ENCODE peak calls at places on chromosomes 2 and 18, in four cellular contexts. I is IMR-90, B is osteoblast, Y is lower lobe of right lung. Q is an unnamed sample.

GRCh38 chr2:21041943-21042707 is 1.7 kb downstream of the APOB start:
- DNase-seq in I (no peak), B (no peak), Y (no peak), Q (no peak)

GRCh38 chr2:46554381-46554780 is 75.0 kb downstream of the TMEM247 start:
- DNase-seq in I (no peak), B (no peak), Y (no peak), Q (no peak)

GRCh38 chr18:74493689-74494088 is 2.5 kb upstream of the CNDP2 start:
- DNase-seq in I (peak; percentile 55), B (no peak), Y (no peak), Q (peak; percentile 54)

GRCh38 chr2:157004789-157005188 is 252.7 kb upstream of the GALNT5 start:
- DNase-seq in I (no peak), B (no peak), Y (no peak), Q (no peak)

GRCh38 chr2:205800257-205800656 is 118.0 kb downstream of the NRP2 start:
- DNase-seq in I (no peak), B (peak; percentile 55), Y (no peak), Q (no peak)

GRCh38 chr18:55998071-55998522 is 410.1 kb upstream of the TCF4 start:
- DNase-seq in I (peak; percentile 56), B (peak; percentile 67), Y (no peak), Q (peak; percentile 49)

GRCh38 chr2:170332676-170333402 is 154.9 kb downstream of the MYO3B start:
- DNase-seq in I (no peak), B (no peak), Y (no peak), Q (no peak)

GRCh38 chr2:67660871-67661270 is 263.7 kb downstream of the ETAA1 start:
- DNase-seq in I (peak; percentile 51), B (no peak), Y (no peak), Q (no peak)

GRCh38 chr2:98452396-98453027 is 7.9 kb downstream of the INPP4A start:
- DNase-seq in I (no peak), B (no peak), Y (no peak), Q (no peak)

GRCh38 chr2:155727097-155727906 is 605.2 kb downstream of the NR4A2 start:
- DNase-seq in I (no peak), B (no peak), Y (no peak), Q (no peak)

GRCh38 chr2:42196403-42197267 is 27.5 kb downstream of the EML4 start:
- DNase-seq in I (peak; percentile 58), B (no peak), Y (no peak), Q (peak; percentile 47)

GRCh38 chr2:176392125-176392704 is 123.0 kb downstream of the MTX2 start:
- DNase-seq in I (peak; percentile 26), B (no peak), Y (no peak), Q (peak; percentile 44)

GRCh38 chr2:188201639-188202038 is 90.0 kb upstream of the GULP1 start:
- DNase-seq in I (no peak), B (no peak), Y (no peak), Q (no peak)

GRCh38 chr18:39660141-39660540 is 2094.5 kb upstream of the CELF4 start:
- DNase-seq in I (peak; percentile 26), B (no peak), Y (no peak), Q (peak; percentile 49)

GRCh38 chr18:28013064-28013463 is 163.9 kb downstream of the CDH2 start:
- DNase-seq in I (peak; percentile 23), B (no peak), Y (no peak), Q (no peak)
- TF ChIP-seq CTCF in I (peak; percentile 57), B (peak; percentile 58), Y (no peak), Q (peak; percentile 46)

DNA sequence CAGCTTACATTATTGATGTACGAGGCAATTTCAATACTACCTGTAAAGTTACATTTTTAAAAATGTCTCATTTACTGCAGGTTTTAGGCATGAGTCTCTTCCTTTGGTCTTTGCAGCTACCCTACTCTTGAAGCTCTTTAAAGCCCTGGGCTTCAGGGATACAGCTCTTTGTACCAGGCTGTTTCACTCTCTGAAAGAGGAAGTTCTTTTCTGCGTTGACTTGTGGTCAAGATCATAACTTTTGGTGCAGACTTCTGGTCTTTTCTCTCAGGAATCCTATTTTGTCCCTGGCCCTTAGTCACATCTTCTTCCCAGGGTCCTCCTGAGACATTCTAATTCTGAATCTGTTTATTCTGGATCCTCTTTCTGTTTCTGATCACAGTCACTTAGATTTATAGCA is 16.6 kb upstream of the HRH4 start:
- DNase-seq in I (no peak), B (no peak), Y (no peak), Q (no peak)
- H3K27ac ChIP-seq in I (no peak overlapping the region), B (no peak overlapping the region), Y (no peak overlapping the region), Q (no peak overlapping the region)

DNA sequence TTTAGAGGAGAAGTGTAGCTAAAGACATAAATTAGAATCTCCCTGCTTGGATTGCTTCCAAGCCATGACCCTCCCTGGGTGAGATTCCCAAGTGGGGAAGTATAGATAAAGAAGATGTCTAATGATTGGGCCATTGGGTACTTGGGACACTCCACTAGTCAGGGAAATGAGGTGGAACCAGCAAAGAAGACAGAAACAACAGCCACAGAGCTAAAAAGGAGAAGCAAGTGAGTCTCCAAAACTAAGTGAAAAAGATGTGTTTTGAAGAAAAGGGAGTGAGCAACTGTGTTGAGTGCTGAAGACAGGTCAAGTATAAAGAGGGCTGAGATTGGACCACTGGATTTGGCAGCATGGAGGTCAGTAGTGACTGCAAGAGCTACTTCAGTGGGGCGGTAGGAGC is 276.7 kb upstream of the STON1 start:
- DNase-seq in I (no peak), B (no peak), Y (no peak), Q (no peak)
- TF ChIP-seq CTCF in I (no peak), B (no peak), Y (no peak), Q (no peak)

GRCh38 chr2:60445684-60446184 is 107.7 kb downstream of the BCL11A start:
- DNase-seq in I (peak; percentile 26), B (no peak), Y (no peak), Q (no peak)
- H3K27ac ChIP-seq in I (no peak overlapping the region), B (no peak overlapping the region), Y (no peak overlapping the region), Q (no peak overlapping the region)

DNA sequence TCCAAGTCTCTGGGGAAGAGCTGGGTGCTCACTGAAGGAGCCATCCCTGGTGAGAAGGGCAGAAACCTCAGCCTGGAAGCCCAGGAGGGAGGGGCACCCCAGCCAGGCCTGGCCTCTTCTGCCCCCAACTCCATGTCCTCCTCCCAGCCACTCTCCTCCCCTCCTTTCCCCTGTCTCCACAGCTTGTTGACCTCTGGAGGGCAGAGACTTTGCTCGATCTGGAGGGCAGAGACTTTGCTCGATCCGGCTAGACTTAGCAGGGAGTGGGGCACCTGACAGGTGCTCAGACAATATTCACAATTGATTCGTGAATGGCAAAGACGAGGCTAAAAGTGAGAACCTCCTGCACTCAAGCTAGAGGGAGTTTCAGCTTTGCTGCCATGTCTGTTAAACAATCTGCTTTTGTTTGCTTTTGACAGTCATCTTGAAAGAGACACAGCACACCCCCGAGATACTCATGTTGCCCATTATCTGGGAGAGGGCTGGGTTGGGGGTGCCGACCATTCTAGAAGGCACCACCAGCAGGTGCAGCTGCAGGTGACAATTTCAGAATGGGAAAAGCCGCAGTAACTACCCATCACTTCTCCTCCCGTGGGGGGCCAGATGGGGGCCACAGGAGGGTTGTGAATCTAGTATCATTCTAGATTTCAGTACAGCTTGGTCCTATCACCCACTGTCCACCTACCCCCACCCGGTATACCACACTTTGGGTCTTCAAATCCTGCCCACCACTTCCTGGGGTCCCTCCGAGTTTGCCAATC is 54.8 kb downstream of the DNMT3A start:
- DNase-seq in I (no peak), B (no peak), Y (no peak), Q (no peak)
- TF ChIP-seq CTCF in I (no peak), B (no peak), Y (no peak), Q (no peak)

GRCh38 chr2:174606336-174606735 is 8.7 kb upstream of the WIPF1 start:
- DNase-seq in I (peak; percentile 93), B (peak; percentile 80), Y (no peak), Q (peak; percentile 79)
- H3K27ac ChIP-seq in I (no peak overlapping the region), B (peak overlapping the region; percentile 83), Y (no peak overlapping the region), Q (peak overlapping the region; percentile 10)

GRCh38 chr2:190511104-190511503 is 23.4 kb downstream of the NEMP2 start:
- DNase-seq in I (peak; percentile 57), B (peak; percentile 66), Y (no peak), Q (peak; percentile 16)
- TF ChIP-seq CTCF in I (peak; percentile 73), B (peak; percentile 52), Y (peak; percentile 40), Q (peak; percentile 38)